ENCODE peak calls at places on chromosomes 2 and 18, in eight cellular contexts. One of them, this sample, is unnamed.

GRCh38 chr18:22238036-22238435 is 68.6 kb downstream of the GATA6 start:
- DNase-seq in mammary epithelial cell: no peak
- DNase-seq in spleen: no peak
- DNase-seq in IMR-90: no peak
- DNase-seq in HepG2: no peak
- DNase-seq in K562: no peak
- DNase-seq in lung: no peak
- DNase-seq in CD8-positive, alpha-beta T cell: peak; percentile 35
- DNase-seq in this sample: peak; percentile 53

GRCh38 chr2:141341444-141341843 is 789.4 kb downstream of the LRP1B start:
- DNase-seq in K562: no peak
- DNase-seq in HepG2: no peak
- DNase-seq in spleen: no peak
- DNase-seq in mammary epithelial cell: peak; percentile 6
- DNase-seq in lung: no peak
- DNase-seq in IMR-90: peak; percentile 99
- DNase-seq in CD8-positive, alpha-beta T cell: no peak
- DNase-seq in this sample: no peak

GRCh38 chr2:64019975-64020281 is 700 bp upstream of the VPS54 start:
- DNase-seq in lung: no peak
- DNase-seq in HepG2: no peak
- DNase-seq in mammary epithelial cell: peak; percentile 39
- DNase-seq in IMR-90: no peak
- DNase-seq in K562: no peak
- DNase-seq in CD8-positive, alpha-beta T cell: no peak
- DNase-seq in spleen: no peak
- DNase-seq in this sample: no peak

GRCh38 chr2:128323501-128323931 is 4.8 kb upstream of the HS6ST1 start:
- DNase-seq in CD8-positive, alpha-beta T cell: no peak
- DNase-seq in HepG2: no peak
- DNase-seq in IMR-90: no peak
- DNase-seq in spleen: no peak
- DNase-seq in lung: no peak
- DNase-seq in mammary epithelial cell: no peak
- DNase-seq in K562: no peak
- DNase-seq in this sample: no peak

GRCh38 chr18:57107141-57107832 is 39.6 kb upstream of the BOD1L2 start:
- DNase-seq in HepG2: peak; percentile 11
- DNase-seq in CD8-positive, alpha-beta T cell: no peak
- DNase-seq in K562: peak; percentile 32
- DNase-seq in mammary epithelial cell: peak; percentile 20
- DNase-seq in IMR-90: peak; percentile 43
- DNase-seq in lung: no peak
- DNase-seq in spleen: no peak
- DNase-seq in this sample: no peak

GRCh38 chr2:29423267-29423666 is 308.1 kb downstream of the CLIP4 start:
- DNase-seq in CD8-positive, alpha-beta T cell: no peak
- DNase-seq in lung: no peak
- DNase-seq in HepG2: no peak
- DNase-seq in mammary epithelial cell: no peak
- DNase-seq in K562: no peak
- DNase-seq in spleen: no peak
- DNase-seq in IMR-90: no peak
- DNase-seq in this sample: no peak

GRCh38 chr18:48922801-48923730 is 27.7 kb downstream of the SMAD7 start:
- DNase-seq in mammary epithelial cell: peak; percentile 43
- DNase-seq in CD8-positive, alpha-beta T cell: no peak
- DNase-seq in lung: peak; percentile 56
- DNase-seq in spleen: peak; percentile 84
- DNase-seq in IMR-90: peak; percentile 82
- DNase-seq in K562: peak; percentile 77
- DNase-seq in HepG2: no peak
- DNase-seq in this sample: no peak

GRCh38 chr2:45944075-45944474 is 292.6 kb downstream of the PRKCE start:
- DNase-seq in mammary epithelial cell: peak; percentile 52
- DNase-seq in spleen: no peak
- DNase-seq in K562: no peak
- DNase-seq in HepG2: no peak
- DNase-seq in CD8-positive, alpha-beta T cell: no peak
- DNase-seq in IMR-90: peak; percentile 81
- DNase-seq in lung: no peak
- DNase-seq in this sample: no peak

GRCh38 chr2:178109813-178110212 is 2.4 kb upstream of the RBM45 start:
- DNase-seq in HepG2: peak; percentile 42
- DNase-seq in IMR-90: peak; percentile 48
- DNase-seq in lung: no peak
- DNase-seq in K562: peak; percentile 29
- DNase-seq in CD8-positive, alpha-beta T cell: no peak
- DNase-seq in mammary epithelial cell: peak; percentile 23
- DNase-seq in spleen: no peak
- DNase-seq in this sample: peak; percentile 22

GRCh38 chr2:103123516-103123915 is 361.7 kb downstream of the TMEM182 start:
- DNase-seq in IMR-90: no peak
- DNase-seq in K562: no peak
- DNase-seq in CD8-positive, alpha-beta T cell: no peak
- DNase-seq in spleen: no peak
- DNase-seq in HepG2: no peak
- DNase-seq in lung: no peak
- DNase-seq in mammary epithelial cell: no peak
- DNase-seq in this sample: no peak

GRCh38 chr2:44937688-44938240 is 3.7 kb upstream of the SIX3 start:
- DNase-seq in CD8-positive, alpha-beta T cell: no peak
- DNase-seq in lung: no peak
- DNase-seq in HepG2: no peak
- DNase-seq in spleen: peak; percentile 64
- DNase-seq in IMR-90: no peak
- DNase-seq in K562: peak; percentile 38
- DNase-seq in mammary epithelial cell: no peak
- DNase-seq in this sample: no peak

GRCh38 chr2:210370562-210370961 is 55.6 kb upstream of the MYL1 start:
- DNase-seq in K562: no peak
- DNase-seq in IMR-90: no peak
- DNase-seq in spleen: no peak
- DNase-seq in lung: no peak
- DNase-seq in CD8-positive, alpha-beta T cell: no peak
- DNase-seq in HepG2: no peak
- DNase-seq in mammary epithelial cell: no peak
- DNase-seq in this sample: no peak

GRCh38 chr18:53795610-53796009 is 428.9 kb downstream of the MBD2 start:
- DNase-seq in HepG2: no peak
- DNase-seq in K562: no peak
- DNase-seq in CD8-positive, alpha-beta T cell: no peak
- DNase-seq in mammary epithelial cell: no peak
- DNase-seq in spleen: no peak
- DNase-seq in lung: no peak
- DNase-seq in IMR-90: no peak
- DNase-seq in this sample: no peak

GRCh38 chr2:39511219-39511785 is 74.2 kb upstream of the MAP4K3 start:
- DNase-seq in lung: no peak
- DNase-seq in spleen: no peak
- DNase-seq in K562: no peak
- DNase-seq in mammary epithelial cell: no peak
- DNase-seq in IMR-90: no peak
- DNase-seq in CD8-positive, alpha-beta T cell: no peak
- DNase-seq in HepG2: no peak
- DNase-seq in this sample: no peak

GRCh38 chr2:39512434-39512935 is 75.4 kb upstream of the MAP4K3 start:
- DNase-seq in K562: no peak
- DNase-seq in spleen: no peak
- DNase-seq in CD8-positive, alpha-beta T cell: no peak
- DNase-seq in mammary epithelial cell: no peak
- DNase-seq in lung: peak; percentile 37
- DNase-seq in HepG2: no peak
- DNase-seq in IMR-90: no peak
- DNase-seq in this sample: no peak

GRCh38 chr2:39513641-39514094 is 76.6 kb upstream of the MAP4K3 start:
- DNase-seq in K562: peak; percentile 72
- DNase-seq in lung: peak; percentile 62
- DNase-seq in mammary epithelial cell: peak; percentile 95
- DNase-seq in CD8-positive, alpha-beta T cell: no peak
- DNase-seq in IMR-90: peak; percentile 97
- DNase-seq in spleen: no peak
- DNase-seq in HepG2: peak; percentile 83
- DNase-seq in this sample: no peak

GRCh38 chr2:39512941-39513340 is 75.9 kb upstream of the MAP4K3 start:
- DNase-seq in spleen: no peak
- DNase-seq in K562: no peak
- DNase-seq in lung: no peak
- DNase-seq in HepG2: no peak
- DNase-seq in mammary epithelial cell: no peak
- DNase-seq in IMR-90: peak; percentile 54
- DNase-seq in CD8-positive, alpha-beta T cell: no peak
- DNase-seq in this sample: no peak

GRCh38 chr2:39511786-39512433 is 74.8 kb upstream of the MAP4K3 start:
- DNase-seq in lung: no peak
- DNase-seq in mammary epithelial cell: no peak
- DNase-seq in HepG2: peak; percentile 66
- DNase-seq in K562: peak; percentile 21
- DNase-seq in CD8-positive, alpha-beta T cell: no peak
- DNase-seq in spleen: no peak
- DNase-seq in IMR-90: no peak
- DNase-seq in this sample: no peak
- H3K4me1 ChIP-seq in lung: peaks cover 10% of the 10 kb centered on the region
- H3K4me1 ChIP-seq in mammary epithelial cell: peaks cover 11% of the 10 kb centered on the region
- H3K4me1 ChIP-seq in HepG2: peaks cover 77% of the 10 kb centered on the region
- H3K4me1 ChIP-seq in K562: peaks cover 27% of the 10 kb centered on the region
- H3K4me1 ChIP-seq in CD8-positive, alpha-beta T cell: no peaks in the 10 kb centered on the region
- H3K4me1 ChIP-seq in spleen: peaks cover 12% of the 10 kb centered on the region
- H3K4me1 ChIP-seq in IMR-90: peaks cover 37% of the 10 kb centered on the region
- H3K4me1 ChIP-seq in this sample: no peaks in the 10 kb centered on the region

GRCh38 chr18:36300211-36300610 is 2.7 kb downstream of the FHOD3 start:
- DNase-seq in lung: no peak
- DNase-seq in HepG2: no peak
- DNase-seq in CD8-positive, alpha-beta T cell: no peak
- DNase-seq in IMR-90: no peak
- DNase-seq in mammary epithelial cell: no peak
- DNase-seq in spleen: no peak
- DNase-seq in K562: no peak
- DNase-seq in this sample: no peak

GRCh38 chr18:36303203-36303844 is 5.8 kb downstream of the FHOD3 start:
- DNase-seq in HepG2: no peak
- DNase-seq in IMR-90: no peak
- DNase-seq in CD8-positive, alpha-beta T cell: no peak
- DNase-seq in K562: no peak
- DNase-seq in mammary epithelial cell: no peak
- DNase-seq in spleen: no peak
- DNase-seq in lung: no peak
- DNase-seq in this sample: no peak

GRCh38 chr18:36302676-36303075 is 5.2 kb downstream of the FHOD3 start:
- DNase-seq in K562: no peak
- DNase-seq in HepG2: no peak
- DNase-seq in lung: no peak
- DNase-seq in spleen: no peak
- DNase-seq in mammary epithelial cell: no peak
- DNase-seq in IMR-90: peak; percentile 42
- DNase-seq in CD8-positive, alpha-beta T cell: no peak
- DNase-seq in this sample: no peak

GRCh38 chr18:36304723-36305122 is 7.2 kb downstream of the FHOD3 start:
- DNase-seq in IMR-90: no peak
- DNase-seq in CD8-positive, alpha-beta T cell: no peak
- DNase-seq in lung: no peak
- DNase-seq in K562: no peak
- DNase-seq in HepG2: no peak
- DNase-seq in mammary epithelial cell: no peak
- DNase-seq in spleen: no peak
- DNase-seq in this sample: no peak

DNA sequence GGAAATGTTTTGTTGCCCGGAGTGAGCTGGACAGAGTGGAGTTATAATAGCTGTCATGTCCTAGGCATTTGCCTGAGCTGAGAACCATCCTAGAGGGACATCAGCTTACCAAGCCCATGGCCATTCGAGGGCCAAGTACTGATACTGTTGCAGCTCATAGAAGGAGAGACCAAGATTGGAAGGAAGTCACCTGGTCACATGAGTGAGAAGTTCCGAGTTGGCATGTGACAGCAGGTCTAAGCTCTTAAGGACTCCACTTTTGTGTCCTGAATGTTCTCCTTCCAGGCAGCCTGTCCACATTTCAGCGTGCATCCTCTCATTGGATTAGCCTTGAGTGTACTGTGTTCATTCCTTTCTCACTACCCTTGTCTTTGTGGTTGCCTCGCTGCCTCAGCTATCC is 4.4 kb downstream of the FHOD3 start:
- DNase-seq in lung: no peak
- DNase-seq in K562: no peak
- DNase-seq in CD8-positive, alpha-beta T cell: no peak
- DNase-seq in HepG2: no peak
- DNase-seq in spleen: no peak
- DNase-seq in mammary epithelial cell: no peak
- DNase-seq in IMR-90: no peak
- DNase-seq in this sample: no peak
- H3K4me3 ChIP-seq in lung: no peak overlapping the region
- H3K4me3 ChIP-seq in K562: no peak overlapping the region
- H3K4me3 ChIP-seq in CD8-positive, alpha-beta T cell: no peak overlapping the region
- H3K4me3 ChIP-seq in HepG2: no peak overlapping the region
- H3K4me3 ChIP-seq in spleen: no peak overlapping the region
- H3K4me3 ChIP-seq in mammary epithelial cell: no peak overlapping the region
- H3K4me3 ChIP-seq in IMR-90: no peak overlapping the region
- H3K4me3 ChIP-seq in this sample: no peak overlapping the region

GRCh38 chr2:85308951-85309555 is 18.7 kb downstream of the TGOLN2 start:
- DNase-seq in CD8-positive, alpha-beta T cell: no peak
- DNase-seq in K562: no peak
- DNase-seq in HepG2: peak; percentile 46
- DNase-seq in spleen: peak; percentile 85
- DNase-seq in lung: peak; percentile 53
- DNase-seq in mammary epithelial cell: no peak
- DNase-seq in IMR-90: peak; percentile 67
- DNase-seq in this sample: no peak

GRCh38 chr2:85310330-85310729 is 17.5 kb downstream of the TGOLN2 start:
- DNase-seq in spleen: no peak
- DNase-seq in HepG2: no peak
- DNase-seq in lung: no peak
- DNase-seq in mammary epithelial cell: no peak
- DNase-seq in CD8-positive, alpha-beta T cell: no peak
- DNase-seq in K562: no peak
- DNase-seq in IMR-90: peak; percentile 10
- DNase-seq in this sample: no peak

GRCh38 chr2:85314884-85315242 is 12.9 kb downstream of the TGOLN2 start:
- DNase-seq in HepG2: no peak
- DNase-seq in CD8-positive, alpha-beta T cell: no peak
- DNase-seq in lung: no peak
- DNase-seq in mammary epithelial cell: no peak
- DNase-seq in K562: no peak
- DNase-seq in spleen: no peak
- DNase-seq in IMR-90: no peak
- DNase-seq in this sample: no peak

GRCh38 chr2:85309699-85310321 is 18.0 kb downstream of the TGOLN2 start:
- DNase-seq in HepG2: no peak
- DNase-seq in K562: no peak
- DNase-seq in CD8-positive, alpha-beta T cell: no peak
- DNase-seq in spleen: no peak
- DNase-seq in mammary epithelial cell: no peak
- DNase-seq in IMR-90: no peak
- DNase-seq in lung: no peak
- DNase-seq in this sample: no peak

GRCh38 chr2:85312404-85312803 is 15.4 kb downstream of the TGOLN2 start:
- DNase-seq in IMR-90: peak; percentile 93
- DNase-seq in lung: no peak
- DNase-seq in HepG2: no peak
- DNase-seq in CD8-positive, alpha-beta T cell: no peak
- DNase-seq in K562: no peak
- DNase-seq in spleen: no peak
- DNase-seq in mammary epithelial cell: peak; percentile 76
- DNase-seq in this sample: no peak
- H3K27ac ChIP-seq in IMR-90: no peak overlapping the region
- H3K27ac ChIP-seq in lung: no peak overlapping the region
- H3K27ac ChIP-seq in HepG2: no peak overlapping the region
- H3K27ac ChIP-seq in CD8-positive, alpha-beta T cell: no peak overlapping the region
- H3K27ac ChIP-seq in K562: no peak overlapping the region
- H3K27ac ChIP-seq in spleen: no peak overlapping the region
- H3K27ac ChIP-seq in mammary epithelial cell: no peak overlapping the region
- H3K27ac ChIP-seq in this sample: no peak overlapping the region

GRCh38 chr2:203404996-203405395 is 76.8 kb downstream of the ABI2 start:
- DNase-seq in K562: no peak
- DNase-seq in IMR-90: peak; percentile 73
- DNase-seq in mammary epithelial cell: no peak
- DNase-seq in HepG2: no peak
- DNase-seq in spleen: no peak
- DNase-seq in lung: no peak
- DNase-seq in CD8-positive, alpha-beta T cell: no peak
- DNase-seq in this sample: no peak
- H3K4me1 ChIP-seq in K562: no peaks in the 10 kb centered on the region
- H3K4me1 ChIP-seq in IMR-90: peaks cover 18% of the 10 kb centered on the region
- H3K4me1 ChIP-seq in mammary epithelial cell: peaks cover 29% of the 10 kb centered on the region
- H3K4me1 ChIP-seq in HepG2: no peaks in the 10 kb centered on the region
- H3K4me1 ChIP-seq in spleen: no peaks in the 10 kb centered on the region
- H3K4me1 ChIP-seq in lung: no peaks in the 10 kb centered on the region
- H3K4me1 ChIP-seq in CD8-positive, alpha-beta T cell: no peaks in the 10 kb centered on the region
- H3K4me1 ChIP-seq in this sample: no peaks in the 10 kb centered on the region